ENCODE peak calls at places on chromosomes 4 and X, in ten cellular contexts. A is RWPE1, X is HuH-7.5, Q is hepatic stellate cell, J is fibroblast of the aortic adventitia, D is fibroblast of lung, K is A172, O is erythroblast, P is tibial artery, W is NCI-H774. G is an unnamed sample.

GRCh38 chrX:11953615-11954014 is 184.7 kb upstream of the FRMPD4 start:
- DNase-seq in A (peak), X (no peak), Q (peak), J (peak), D (peak), K (peak), O (no peak), P (no peak), W (no peak), G (no peak)

GRCh38 chr4:122212880-122213279 is 60.7 kb downstream of the BLTP1 start:
- DNase-seq in A (no peak), X (no peak), Q (no peak), J (no peak), D (no peak), K (no peak), O (peak), P (no peak), W (no peak), G (no peak)

GRCh38 chr4:23337292-23337691 is 552.6 kb downstream of the PPARGC1A start:
- DNase-seq in A (no peak), X (no peak), Q (no peak), J (no peak), D (no peak), K (peak), O (no peak), P (no peak), W (no peak), G (no peak)

GRCh38 chr4:6327220-6327917 is 57.7 kb downstream of the WFS1 start:
- DNase-seq in A (peak), X (peak), Q (peak), J (peak), D (peak), K (peak), O (peak), P (peak), W (peak), G (peak)

GRCh38 chrX:129959493-129959832 is 23.0 kb upstream of the BCORL1 start:
- DNase-seq in A (no peak), X (no peak), Q (no peak), J (no peak), D (no peak), K (no peak), O (no peak), P (no peak), W (no peak), G (no peak)

GRCh38 chrX:136209016-136209738 is 42.0 kb downstream of the MAP7D3 start:
- DNase-seq in A (no peak), X (peak), Q (peak), J (peak), D (peak), K (no peak), O (peak), P (peak), W (no peak), G (no peak)

GRCh38 chr4:6320663-6321062 is 51.0 kb downstream of the WFS1 start:
- DNase-seq in A (no peak), X (no peak), Q (no peak), J (no peak), D (no peak), K (no peak), O (no peak), P (no peak), W (no peak), G (no peak)

GRCh38 chr4:83599183-83599582 is 63.3 kb downstream of the GPAT3 start:
- DNase-seq in A (peak), X (no peak), Q (peak), J (peak), D (peak), K (peak), O (peak), P (no peak), W (no peak), G (no peak)

GRCh38 chr4:183182873-183183725 is 84.0 kb downstream of the WWC2 start:
- DNase-seq in A (peak), X (no peak), Q (peak), J (peak), D (peak), K (peak), O (peak), P (peak), W (peak), G (no peak)

GRCh38 chr4:189124149-189124758 is 816.4 kb upstream of the FRG1 start:
- DNase-seq in A (peak), X (no peak), Q (no peak), J (no peak), D (peak), K (peak), O (no peak), P (no peak), W (no peak), G (no peak)

GRCh38 chr4:82733636-82734035 is 65.0 kb downstream of the SCD5 start:
- DNase-seq in A (no peak), X (no peak), Q (no peak), J (peak), D (peak), K (peak), O (no peak), P (no peak), W (no peak), G (no peak)

GRCh38 chr4:76305971-76306881 is at the start of gene STBD1:
- DNase-seq in A (peak), X (peak), Q (peak), J (peak), D (peak), K (peak), O (peak), P (peak), W (peak), G (peak)

GRCh38 chrX:51395807-51396728 is 63.4 kb downstream of the NUDT10 start:
- DNase-seq in A (no peak), X (no peak), Q (no peak), J (no peak), D (peak), K (no peak), O (peak), P (no peak), W (no peak), G (no peak)

GRCh38 chrX:145609951-145610511 is 207.6 kb upstream of the SLITRK2 start:
- DNase-seq in A (peak), X (no peak), Q (no peak), J (peak), D (peak), K (peak), O (no peak), P (no peak), W (no peak), G (no peak)

GRCh38 chrX:19747672-19748610 is 139.5 kb downstream of the SH3KBP1 start:
- DNase-seq in A (no peak), X (no peak), Q (no peak), J (no peak), D (no peak), K (no peak), O (no peak), P (no peak), W (no peak), G (no peak)

GRCh38 chrX:110614596-110614995 is 181.0 kb downstream of the CHRDL1 start:
- DNase-seq in A (no peak), X (no peak), Q (no peak), J (no peak), D (no peak), K (no peak), O (no peak), P (no peak), W (no peak), G (no peak)

G was measured in NCI-H1105.